ENCODE peak calls at places on chromosomes 16 and 17, in four cellular contexts. D, C, G and K are unnamed samples.

GRCh38 chr17:57811633-57812280 is 38.1 kb downstream of the MRPS23 start:
- DNase-seq in G (no peak), C (no peak), D (no peak), K (peak; percentile 54)

GRCh38 chr17:83153681-83154310 is 74.4 kb downstream of the METRNL start:
- DNase-seq in C (no peak), G (no peak), D (no peak), K (peak; percentile 41)

GRCh38 chr17:5516060-5516792 is 29.9 kb downstream of the MIS12 start:
- DNase-seq in C (no peak), G (peak; percentile 93), D (no peak), K (no peak)

GRCh38 chr17:29240477-29240876 is 6.2 kb upstream of the CRYBA1 start:
- DNase-seq in G (no peak), C (no peak), D (no peak), K (no peak)

GRCh38 chr17:48759288-48759687 is 30.7 kb upstream of the HOXB13 start:
- DNase-seq in C (no peak), D (no peak), G (no peak), K (no peak)

GRCh38 chr16:75471723-75472634 is 7.5 kb upstream of the TMEM170A start:
- DNase-seq in C (peak; percentile 71), D (no peak), G (peak; percentile 61), K (peak; percentile 91)

GRCh38 chr17:45719335-45720071 is 64.6 kb upstream of the CRHR1 start:
- DNase-seq in G (peak; percentile 41), C (peak; percentile 39), D (no peak), K (no peak)

GRCh38 chr16:84966150-84966447 is 45.2 kb downstream of the ZDHHC7 start:
- DNase-seq in D (no peak), C (no peak), G (no peak), K (no peak)

DNA sequence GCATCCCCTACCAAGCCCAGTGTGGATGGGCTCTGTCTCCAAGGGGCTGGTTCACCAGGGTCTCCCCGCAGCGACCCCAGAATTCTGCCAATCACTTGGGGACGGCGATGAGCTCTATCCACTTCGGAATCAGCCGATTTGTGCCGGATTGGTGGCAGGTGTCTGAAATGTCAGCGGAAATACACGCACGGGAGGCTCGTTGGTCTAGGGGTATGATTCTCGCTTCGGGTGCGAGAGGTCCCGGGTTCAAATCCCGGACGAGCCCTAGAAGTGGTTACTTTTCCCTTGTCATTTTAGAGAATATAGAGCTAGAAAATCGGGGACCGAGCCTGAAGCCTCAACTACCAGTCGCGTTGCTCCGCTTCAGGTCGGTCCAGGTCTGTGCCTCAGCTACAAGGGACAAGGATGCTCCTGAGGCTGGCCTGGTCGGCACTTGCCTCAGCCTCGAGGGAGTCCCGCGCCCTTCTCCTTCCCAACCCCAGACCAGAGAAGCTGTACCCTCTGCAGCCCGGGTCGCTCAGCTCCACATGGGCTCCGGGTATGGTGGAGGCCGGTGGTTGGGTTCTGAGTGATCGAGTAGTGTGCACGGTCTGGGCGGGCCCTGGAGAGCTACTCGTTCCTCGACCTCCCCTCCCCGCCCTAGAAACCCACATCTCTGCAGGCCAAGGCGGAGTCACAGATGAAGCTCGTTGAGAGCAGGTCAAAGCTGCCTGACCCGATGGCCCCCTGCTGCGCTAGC is 16.0 kb upstream of the OR1F1 start:
- DNase-seq in G (peak; percentile 67), C (peak; percentile 83), D (no peak), K (peak; percentile 51)
- TF ChIP-seq REST in G (no peak), C (no peak), D (no peak), K (no peak)

GRCh38 chr16:88706288-88706964 is at the start of the genes CTU2 and RNF166:
- DNase-seq in D (peak; percentile 32), G (peak; percentile 76), C (peak; percentile 96), K (peak; percentile 99)
- H2AFZ ChIP-seq in D (peak within 1 kb of the TSS; percentile 80), G (no peak within 1 kb of the TSS), C (peak within 1 kb of the TSS; percentile 77), K (peak within 1 kb of the TSS; percentile 56)

DNA sequence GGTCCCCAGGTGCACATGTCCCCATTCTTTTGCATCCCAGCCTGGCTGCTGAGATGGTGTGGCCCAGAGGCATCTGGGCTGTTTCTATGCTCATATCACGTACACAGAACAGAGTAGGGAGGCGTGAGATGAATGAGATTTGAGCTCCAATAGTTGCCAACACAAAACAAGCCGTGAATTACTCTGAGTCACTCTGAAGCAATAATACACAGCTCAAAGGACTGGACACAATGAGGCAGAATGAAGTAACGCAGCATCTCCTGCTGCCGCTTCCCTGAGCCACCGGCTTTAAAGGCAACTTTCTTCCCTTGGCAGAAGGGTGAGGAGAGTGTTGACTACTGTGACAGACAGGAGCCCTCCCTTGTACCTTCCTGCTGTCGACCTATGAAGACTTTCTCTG is 33.9 kb upstream of the CLEC18B start:
- DNase-seq in C (no peak), G (peak; percentile 27), D (no peak), K (no peak)
- TF ChIP-seq CHD2 in C (no peak), G (no peak), D (no peak), K (no peak)

DNA sequence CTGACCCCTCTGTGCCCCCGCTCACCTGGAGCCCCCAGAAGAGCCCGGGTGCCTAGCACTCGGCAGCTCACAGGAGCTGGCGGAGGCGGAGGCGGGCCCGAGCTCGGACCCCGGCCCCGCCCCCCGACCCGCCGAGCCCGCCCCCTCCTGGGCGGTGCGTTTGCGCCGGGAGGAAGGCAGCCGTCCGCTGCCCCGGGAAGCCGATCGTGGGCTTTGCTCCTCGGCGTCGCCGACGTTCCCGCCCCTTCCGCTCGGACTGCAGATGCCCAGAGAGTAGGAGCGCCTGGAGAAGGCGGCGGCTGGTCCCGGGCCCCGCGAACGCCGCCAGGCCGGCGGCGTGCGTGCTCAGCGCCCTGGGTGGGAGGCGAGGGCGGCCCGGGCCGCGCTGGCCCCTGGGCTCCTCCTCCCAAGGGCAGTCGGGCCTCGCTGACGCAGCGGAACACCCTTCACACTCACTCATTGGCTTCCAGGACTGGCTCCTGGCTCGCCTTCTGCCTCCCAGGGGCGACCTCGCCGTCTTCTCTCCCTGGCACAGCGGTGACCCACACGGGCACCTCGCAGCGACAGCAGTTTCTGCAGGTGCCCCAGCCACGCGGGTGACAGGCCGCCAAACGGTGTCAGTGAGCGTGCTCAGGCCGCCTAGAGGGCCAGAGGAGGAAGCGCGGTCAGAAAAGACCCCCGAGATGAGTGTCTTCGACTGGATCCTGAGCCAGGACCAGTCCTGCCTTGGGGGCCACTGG is at the start of gene PLSCR3:
- DNase-seq in D (peak; percentile 26), G (peak; percentile 75), C (peak; percentile 84), K (peak; percentile 98)
- TF ChIP-seq REST in D (no peak), G (no peak), C (no peak), K (no peak)